ENCODE peak calls at places on chromosomes 13 and 19, in nine cellular contexts. Z, V, N, K, X, B, L, T and J are unnamed samples. For H3K36me3 and H3K9me3, the result is how much of the 10 kb centered on the place peaks cover.

GRCh38 chr13:79988573-79988972 is 352.4 kb downstream of the SPRY2 start:
- DNase-seq in Z (no peak), V (peak), N (no peak), K (no peak), X (peak), B (no peak), L (no peak), T (no peak), J (no peak)

GRCh38 chr13:79880820-79881219 is 399.9 kb downstream of the NDFIP2 start:
- DNase-seq in Z (no peak), V (no peak), N (no peak), K (peak), X (no peak), B (no peak), L (no peak), T (no peak), J (no peak)

GRCh38 chr19:49911381-49912145 is 14.9 kb upstream of the IL4I1 start:
- DNase-seq in Z (no peak), V (no peak), N (no peak), K (no peak), X (peak), B (no peak), L (no peak), T (no peak), J (no peak)

GRCh38 chr13:96629331-96629730 is 364.9 kb downstream of the OXGR1 start:
- DNase-seq in Z (no peak), V (no peak), N (no peak), K (no peak), X (no peak), B (no peak), L (no peak), T (no peak), J (no peak)

GRCh38 chr13:88429862-88430261 is 758.7 kb downstream of the SLITRK5 start:
- DNase-seq in Z (no peak), V (no peak), N (no peak), K (no peak), X (no peak), B (no peak), L (no peak), T (no peak), J (no peak)

GRCh38 chr19:14162871-14163297 is 26.5 kb upstream of the ASF1B start:
- DNase-seq in Z (no peak), V (no peak), N (no peak), K (no peak), X (no peak), B (no peak), L (no peak), T (no peak), J (no peak)

GRCh38 chr19:6766357-6767080 is 716 bp downstream of the SH2D3A start:
- DNase-seq in Z (no peak), V (no peak), N (no peak), K (peak), X (no peak), B (no peak), L (no peak), T (no peak), J (no peak)

GRCh38 chr13:106405731-106406130 is 129.7 kb downstream of the EFNB2 start:
- DNase-seq in Z (no peak), V (no peak), N (no peak), K (no peak), X (no peak), B (no peak), L (no peak), T (no peak), J (no peak)

GRCh38 chr19:6362351-6362801 is 1.0 kb downstream of the CLPP start:
- DNase-seq in Z (no peak), V (no peak), N (no peak), K (no peak), X (no peak), B (no peak), L (no peak), T (no peak), J (peak)

GRCh38 chr13:27952931-27953670 is 16.0 kb downstream of the CDX2 start:
- DNase-seq in Z (no peak), V (peak), N (no peak), K (no peak), X (no peak), B (no peak), L (no peak), T (no peak), J (no peak)

GRCh38 chr19:54453921-54454780 is 5.2 kb downstream of the LENG8 start:
- DNase-seq in Z (no peak), V (no peak), N (no peak), K (no peak), X (no peak), B (no peak), L (no peak), T (no peak), J (no peak)
- H3K36me3 ChIP-seq in Z (under half), V (under half), N (half or more), K (half or more), X (half or more), B (half or more), L (under half), T (half or more), J (under half)

GRCh38 chr13:112105244-112105681 is 38.3 kb downstream of the SOX1 start:
- DNase-seq in Z (no peak), V (no peak), N (no peak), K (no peak), X (no peak), B (no peak), L (no peak), T (no peak), J (no peak)
- H3K4me3 ChIP-seq in Z (no peak), V (no peak), N (no peak), K (no peak), X (no peak), B (no peak), L (no peak), T (no peak), J (no peak)

GRCh38 chr19:52410276-52410675 is 12.6 kb downstream of the ZNF528 start:
- DNase-seq in Z (no peak), V (no peak), N (no peak), K (no peak), X (no peak), B (no peak), L (no peak), T (no peak), J (no peak)
- H3K9me3 ChIP-seq in Z (under half), V (under half), N (half or more), K (half or more), X (half or more), B (half or more), L (under half), T (under half), J (half or more)

GRCh38 chr19:41706741-41707501 is 1.5 kb upstream of the CEACAM5 start:
- DNase-seq in Z (peak), V (peak), N (no peak), K (peak), X (no peak), B (peak), L (peak), T (peak), J (peak)
- H3K36me3 ChIP-seq in Z (under half), V (under half), N (under half), K (under half), X (under half), B (under half), L (under half), T (under half), J (under half)

GRCh38 chr13:78659450-78660110 is 625 bp upstream of the OBI1 start:
- DNase-seq in Z (no peak), V (no peak), N (no peak), K (no peak), X (peak), B (no peak), L (no peak), T (no peak), J (no peak)
- H3K4me3 ChIP-seq in Z (peak), V (peak), N (peak), K (peak), X (peak), B (peak), L (peak), T (peak), J (peak)

GRCh38 chr19:58181902-58182576 is 822 bp upstream of the ZNF274 start:
- DNase-seq in Z (no peak), V (peak), N (no peak), K (no peak), X (no peak), B (peak), L (no peak), T (peak), J (peak)

GRCh38 chr19:58182577-58182988 is 278 bp upstream of the ZNF274 start:
- DNase-seq in Z (peak), V (no peak), N (no peak), K (no peak), X (no peak), B (no peak), L (no peak), T (no peak), J (no peak)

GRCh38 chr19:58183822-58184215 is 958 bp downstream of the ZNF274 start:
- DNase-seq in Z (no peak), V (no peak), N (no peak), K (no peak), X (no peak), B (no peak), L (no peak), T (no peak), J (no peak)

DNA sequence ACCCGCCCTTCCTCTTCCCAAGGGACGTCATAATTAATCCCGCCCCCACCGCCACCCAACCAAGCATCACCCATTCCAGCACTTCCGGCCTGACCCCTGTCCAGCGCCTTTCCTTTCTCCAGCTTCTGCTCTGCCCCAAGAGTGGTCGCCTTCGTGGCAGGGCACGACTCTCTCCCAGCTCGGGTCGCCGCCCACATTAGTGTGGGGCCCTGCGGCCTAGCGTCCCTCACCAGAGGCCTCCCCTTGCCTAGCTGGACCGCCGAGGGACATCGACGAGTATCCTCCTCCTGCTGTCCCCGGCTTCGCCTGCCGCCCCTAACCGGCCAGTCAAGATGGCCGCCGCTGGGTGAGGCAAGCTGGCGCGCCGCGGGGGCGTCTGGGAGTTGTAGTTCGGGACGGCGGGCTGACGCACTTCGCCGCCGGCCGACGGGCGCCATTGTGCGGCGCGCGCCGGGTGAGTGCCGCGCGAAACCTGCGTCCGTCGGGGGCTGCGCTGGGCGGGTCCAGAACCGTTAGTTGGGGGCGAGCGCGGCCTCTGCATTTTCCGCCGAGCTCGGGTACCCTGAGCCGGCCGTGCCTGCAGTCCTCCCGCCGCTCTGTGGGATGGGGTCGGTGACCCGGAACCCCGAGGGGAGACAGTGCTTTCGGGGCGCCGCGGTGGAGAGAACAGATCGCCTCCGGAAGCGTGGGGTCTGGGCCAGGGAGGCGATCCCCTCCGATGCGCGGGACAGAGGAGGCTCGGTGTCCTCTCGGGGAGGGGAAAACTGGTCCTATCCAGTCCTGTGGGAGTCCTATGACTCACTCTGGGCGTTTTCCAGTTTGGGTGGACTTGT is at the start of gene ZNF274:
- DNase-seq in Z (peak), V (peak), N (peak), K (peak), X (peak), B (peak), L (peak), T (peak), J (peak)
- H3K9me3 ChIP-seq in Z (under half), V (half or more), N (half or more), K (half or more), X (half or more), B (half or more), L (under half), T (half or more), J (under half)

DNA sequence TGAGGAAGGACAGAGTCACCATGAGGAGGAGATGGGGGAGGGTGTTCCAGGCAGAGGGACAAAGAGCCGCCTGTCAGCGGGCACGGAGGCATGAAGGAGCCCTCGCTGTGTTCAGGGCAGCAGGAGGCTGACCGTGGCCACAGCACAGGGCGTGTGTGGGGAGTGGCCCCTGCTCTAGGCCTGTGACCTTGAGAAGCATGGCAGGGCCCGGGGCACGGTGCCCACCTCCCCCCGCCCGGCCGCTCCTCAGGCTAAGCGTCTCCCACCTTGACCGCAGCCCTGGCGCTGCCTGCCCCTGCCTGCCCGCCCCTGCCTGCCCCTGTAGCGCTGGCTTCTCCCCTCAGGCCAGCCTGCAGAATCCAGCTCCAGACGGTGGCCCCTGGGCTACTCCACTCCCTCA is 11.6 kb downstream of the MAP2K2 start:
- DNase-seq in Z (no peak), V (no peak), N (no peak), K (no peak), X (no peak), B (no peak), L (no peak), T (no peak), J (no peak)
- H3K36me3 ChIP-seq in Z (under half), V (under half), N (half or more), K (half or more), X (half or more), B (half or more), L (under half), T (half or more), J (half or more)

DNA sequence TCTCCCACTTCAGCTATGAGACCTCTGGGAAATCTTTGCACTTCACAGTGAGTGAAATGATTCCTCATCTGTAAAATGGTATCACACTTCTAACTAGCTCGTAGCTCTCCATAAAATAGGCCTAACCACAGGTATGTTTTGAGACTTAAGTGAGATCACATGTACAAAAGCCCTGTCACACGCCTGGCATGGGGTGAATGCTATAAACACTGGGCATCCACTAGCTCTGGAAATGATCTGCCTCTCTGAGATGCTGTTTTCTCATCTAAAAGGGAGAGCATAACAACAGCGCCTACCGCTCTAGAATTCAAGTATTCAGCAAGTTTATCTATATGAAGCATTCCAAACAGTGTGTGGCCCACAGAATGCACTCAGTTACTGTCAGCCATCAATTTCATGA is 2.2 kb downstream of the AKT2 start:
- DNase-seq in Z (no peak), V (no peak), N (no peak), K (no peak), X (peak), B (no peak), L (no peak), T (no peak), J (no peak)
- H3K4me3 ChIP-seq in Z (no peak), V (no peak), N (no peak), K (no peak), X (no peak), B (peak), L (no peak), T (no peak), J (no peak)